ENCODE peak calls at places on chromosomes 5 and 9, in four cellular contexts. L is A549; S is effector memory CD4-positive, alpha-beta T cell; C is PC-3. K is an unnamed sample. For H3K4me1, the result is how much of the 10 kb centered on the place peaks cover.

GRCh38 chr9:89865981-89866380 is 261.2 kb downstream of the GADD45G start:
- DNase-seq in L (no peak), S (no peak), C (no peak), K (no peak)

GRCh38 chr5:113508756-113509155 is 4.7 kb upstream of the YTHDC2 start:
- DNase-seq in L (no peak), S (no peak), C (no peak), K (no peak)

GRCh38 chr5:93579561-93580386 is 1.2 kb downstream of the NR2F1-AS1 start:
- DNase-seq in L (peak), S (no peak), C (peak), K (peak)

GRCh38 chr5:54469655-54470054 is 14.2 kb downstream of the HSPB3 start:
- DNase-seq in L (no peak), S (no peak), C (no peak), K (no peak)

GRCh38 chr5:134451618-134452505 is 40.2 kb upstream of the CDKN2AIPNL start:
- DNase-seq in L (peak), S (no peak), C (peak), K (peak)

GRCh38 chr9:90641868-90642558 is 611 bp downstream of the DIRAS2 start:
- DNase-seq in L (no peak), S (no peak), C (no peak), K (no peak)

GRCh38 chr5:151037561-151038291 is 17.3 kb downstream of the GPX3 start:
- DNase-seq in L (no peak), S (no peak), C (no peak), K (no peak)

GRCh38 chr5:78287833-78288232 is 6.7 kb downstream of the AP3B1 start:
- DNase-seq in L (peak), S (no peak), C (peak), K (peak)

GRCh38 chr5:109299557-109299956 is 110.2 kb downstream of the PJA2 start:
- DNase-seq in L (no peak), S (no peak), C (no peak), K (no peak)

GRCh38 chr5:132389453-132390286 is 20.2 kb downstream of the SLC22A5 start:
- DNase-seq in L (peak), S (no peak), C (peak), K (peak)

DNA sequence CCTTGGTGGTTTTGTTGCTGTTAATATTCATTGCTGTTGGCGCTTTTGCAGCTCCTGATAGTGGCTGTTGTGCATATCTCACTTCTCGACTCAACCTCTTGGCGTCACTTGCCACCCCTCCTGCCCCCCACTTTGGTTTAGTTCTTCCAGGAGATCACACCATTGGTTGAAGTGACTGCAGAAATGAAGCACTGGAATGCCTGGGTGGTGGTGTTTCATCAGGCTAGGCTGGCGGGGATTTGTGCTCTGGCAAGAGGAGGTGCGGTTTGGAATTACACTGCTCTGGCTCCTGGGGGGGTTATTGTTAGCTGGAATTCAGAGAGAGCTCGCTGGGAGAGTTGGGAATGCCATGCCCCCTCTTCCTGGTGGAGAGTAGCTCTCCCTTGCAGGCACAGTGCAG is 11.5 kb downstream of the PRRC2B start:
- DNase-seq in L (no peak), S (no peak), C (no peak), K (no peak)
- H3K4me1 ChIP-seq in L (half or more), S (half or more), C (under half), K (half or more)

GRCh38 chr5:136190904-136191303 is 2.1 kb downstream of the SMIM32 start:
- DNase-seq in L (no peak), S (no peak), C (no peak), K (no peak)

GRCh38 chr5:136193396-136193935 is 504 bp upstream of the SMIM32 start:
- DNase-seq in L (no peak), S (no peak), C (no peak), K (peak)

GRCh38 chr5:136192526-136193395 is at the start of gene SMIM32:
- DNase-seq in L (no peak), S (no peak), C (no peak), K (no peak)

GRCh38 chr5:136191304-136192014 is 1.5 kb downstream of the SMIM32 start:
- DNase-seq in L (no peak), S (no peak), C (no peak), K (peak)

GRCh38 chr5:136192015-136192525 is 892 bp downstream of the SMIM32 start:
- DNase-seq in L (no peak), S (no peak), C (no peak), K (no peak)
- H3K4me1 ChIP-seq in L (under half), S (under half), C (under half), K (under half)

GRCh38 chr5:161751265-161751664 is 65.7 kb downstream of the GABRA6 start:
- DNase-seq in L (no peak), S (no peak), C (no peak), K (no peak)

GRCh38 chr5:161744276-161744675 is 58.8 kb downstream of the GABRA6 start:
- DNase-seq in L (no peak), S (no peak), C (no peak), K (no peak)

GRCh38 chr5:161740433-161740832 is 54.9 kb downstream of the GABRA6 start:
- DNase-seq in L (no peak), S (no peak), C (no peak), K (no peak)

DNA sequence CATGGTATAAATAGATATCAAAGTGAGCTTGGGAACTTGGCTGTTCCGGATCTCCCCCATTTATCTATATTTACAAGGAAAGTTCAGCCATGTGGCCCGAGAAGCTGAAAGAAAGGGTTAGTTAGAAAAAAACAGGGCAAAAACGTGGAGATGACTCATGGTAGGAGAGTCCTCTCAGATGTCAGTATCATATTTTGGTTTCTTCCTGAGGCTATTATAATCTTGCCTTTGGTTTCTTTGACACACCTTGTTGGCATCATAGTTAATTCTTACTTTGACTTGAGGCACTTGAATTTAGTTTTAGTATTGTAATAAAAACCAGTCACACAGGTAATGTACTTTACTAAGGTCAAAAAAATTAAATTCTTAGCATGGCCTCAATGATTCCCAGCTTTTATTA is 59.9 kb downstream of the GABRA6 start:
- DNase-seq in L (no peak), S (no peak), C (peak), K (peak)
- H3K4me1 ChIP-seq in L (under half), S (under half), C (under half), K (under half)

GRCh38 chr5:154782812-154783592 is 27.8 kb downstream of the LARP1 start:
- DNase-seq in L (no peak), S (no peak), C (no peak), K (no peak)
- H3K4me1 ChIP-seq in L (half or more), S (under half), C (under half), K (under half)

DNA sequence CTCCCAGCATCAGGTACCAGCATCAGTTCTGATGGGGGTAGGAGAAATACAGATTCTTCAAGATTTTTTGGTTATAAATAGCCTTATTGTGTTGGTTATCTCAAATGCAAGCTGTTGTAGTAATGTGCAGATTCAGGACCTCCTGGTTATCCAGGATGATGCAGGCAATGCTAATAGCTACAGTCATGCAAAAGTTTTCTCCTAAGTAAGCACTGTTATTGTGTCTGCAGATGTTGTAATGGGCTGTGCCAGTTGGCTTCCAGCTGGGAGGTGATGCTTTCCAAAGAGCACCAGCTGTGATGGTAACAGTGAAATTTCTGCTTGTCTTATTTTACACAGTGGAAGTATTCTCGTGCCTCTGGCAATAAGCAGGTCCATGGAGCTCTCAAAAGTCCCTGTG is 719.2 kb upstream of the CTNND2 start:
- DNase-seq in L (no peak), S (no peak), C (no peak), K (no peak)
- H3K4me1 ChIP-seq in L (under half), S (under half), C (under half), K (under half)

GRCh38 chr5:154242442-154242841 is 51.9 kb downstream of the GALNT10 start:
- DNase-seq in L (no peak), S (no peak), C (no peak), K (no peak)

GRCh38 chr5:154242964-154243376 is 52.4 kb downstream of the GALNT10 start:
- DNase-seq in L (no peak), S (no peak), C (no peak), K (no peak)

GRCh38 chr5:154241021-154241420 is 50.5 kb downstream of the GALNT10 start:
- DNase-seq in L (no peak), S (no peak), C (no peak), K (no peak)

GRCh38 chr5:154243736-154244135 is 53.2 kb downstream of the GALNT10 start:
- DNase-seq in L (no peak), S (no peak), C (no peak), K (no peak)

DNA sequence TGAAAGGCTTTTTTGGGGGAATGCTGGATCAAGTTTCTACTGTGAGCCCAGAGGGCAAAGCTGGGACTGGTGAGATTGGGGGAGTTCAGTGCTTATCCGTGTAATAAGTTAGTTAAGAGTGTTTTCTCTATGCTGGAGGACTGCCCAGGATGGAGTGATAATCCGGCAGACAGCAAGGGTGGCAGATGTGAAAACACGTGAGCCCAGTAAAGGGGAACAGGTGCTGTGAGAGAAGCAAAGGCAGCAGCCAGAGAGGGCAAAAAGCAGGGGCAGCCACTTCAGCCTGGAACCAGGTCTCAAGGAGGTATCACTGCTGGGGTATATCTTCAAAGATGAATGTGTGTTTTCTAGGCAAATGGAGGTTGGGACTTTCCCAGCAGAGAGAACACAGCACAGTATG is 53.9 kb downstream of the GALNT10 start:
- DNase-seq in L (no peak), S (no peak), C (no peak), K (no peak)
- H3K4me1 ChIP-seq in L (under half), S (under half), C (under half), K (under half)

GRCh38 chr5:14416709-14417108 is 164.9 kb upstream of the OTULINL start:
- DNase-seq in L (no peak), S (no peak), C (no peak), K (no peak)

GRCh38 chr5:14414007-14414406 is 167.6 kb upstream of the OTULINL start:
- DNase-seq in L (no peak), S (no peak), C (no peak), K (no peak)

GRCh38 chr5:14413331-14413750 is 168.3 kb upstream of the OTULINL start:
- DNase-seq in L (no peak), S (no peak), C (no peak), K (no peak)

GRCh38 chr5:14415516-14416074 is 166.0 kb upstream of the OTULINL start:
- DNase-seq in L (no peak), S (no peak), C (no peak), K (no peak)

GRCh38 chr5:14414615-14415515 is 166.7 kb upstream of the OTULINL start:
- DNase-seq in L (no peak), S (no peak), C (no peak), K (no peak)
- H3K4me1 ChIP-seq in L (under half), S (under half), C (under half), K (under half)